ENCODE peak calls at places on chromosomes 5 and 9, in four cellular contexts. O is heart right ventricle; C is CD4-positive, CD25-positive, alpha-beta regulatory T cell; W is IMR-90. K is an unnamed sample.

GRCh38 chr9:128249558-128249913 is 26.3 kb downstream of the GOLGA2 start:
- DNase-seq in O (no peak), W (no peak), C (no peak), K (no peak)

GRCh38 chr5:145944328-145944727 is 8.0 kb downstream of the SH3RF2 start:
- DNase-seq in C (no peak), O (no peak), W (no peak), K (no peak)

GRCh38 chr9:79014929-79015699 is 556.7 kb upstream of the TLE4 start:
- DNase-seq in W (no peak), C (no peak), O (no peak), K (no peak)

GRCh38 chr5:83925321-83925877 is 204.7 kb upstream of the HAPLN1 start:
- DNase-seq in C (no peak), O (no peak), W (peak), K (no peak)

GRCh38 chr5:62152394-62153123 is 153.4 kb upstream of the KIF2A start:
- DNase-seq in C (no peak), W (no peak), O (no peak), K (no peak)

GRCh38 chr5:40410231-40410861 is 269.4 kb upstream of the PTGER4 start:
- DNase-seq in C (peak), W (peak), O (peak), K (no peak)

GRCh38 chr9:16879416-16879815 is 8.9 kb upstream of the BNC2 start:
- DNase-seq in O (no peak), C (no peak), W (peak), K (no peak)

GRCh38 chr5:82821978-82822927 is 254.9 kb downstream of the TMEM167A start:
- DNase-seq in W (no peak), O (no peak), C (no peak), K (no peak)

GRCh38 chr9:131707677-131708612 is 31.9 kb downstream of the RAPGEF1 start:
- DNase-seq in C (peak), W (peak), O (peak), K (peak)

GRCh38 chr9:69549310-69550202 is 122.6 kb downstream of the APBA1 start:
- DNase-seq in W (peak), O (peak), C (peak), K (no peak)

GRCh38 chr5:147407094-147407681 is 102.7 kb downstream of the DPYSL3 start:
- DNase-seq in O (no peak), C (no peak), W (peak), K (no peak)
- H3K27ac ChIP-seq in O (no peak), C (no peak), W (no peak), K (no peak)

DNA sequence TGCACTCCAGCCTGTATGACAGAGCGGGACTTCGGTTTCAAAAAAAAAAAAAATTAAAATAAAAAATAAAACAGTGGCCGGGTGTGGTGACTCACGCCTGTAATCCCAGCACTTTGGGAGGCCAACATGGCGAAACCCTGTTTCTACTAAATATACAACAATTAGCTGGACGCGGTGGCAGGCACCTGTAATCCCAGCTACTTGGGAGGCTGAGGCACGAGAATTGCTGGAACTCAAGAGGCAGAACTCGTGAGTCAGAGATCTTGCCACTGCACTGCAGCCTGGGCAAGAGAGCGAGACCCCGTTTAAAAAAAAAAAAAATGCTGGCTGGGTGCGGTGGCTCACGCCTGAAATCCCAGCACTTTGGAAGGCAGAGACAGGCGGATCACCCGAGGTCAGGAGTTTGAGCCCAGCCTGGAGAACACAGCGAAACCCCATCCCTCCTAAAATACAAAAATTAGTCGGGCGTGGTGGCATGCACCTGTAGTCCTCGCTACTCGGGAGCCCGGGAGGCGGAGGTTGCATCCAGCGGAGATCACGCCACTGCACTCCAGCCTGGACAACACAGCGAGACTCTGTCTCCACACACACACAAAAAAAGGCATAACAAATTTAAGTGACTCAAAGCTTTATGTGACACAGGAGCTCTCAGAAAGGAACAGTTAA is 1.5 kb upstream of the NPM1 start:
- DNase-seq in W (no peak), C (no peak), O (no peak), K (no peak)
- H3K27ac ChIP-seq in W (no peak), C (no peak), O (no peak), K (no peak)

GRCh38 chr9:95305770-95306492 is 11.6 kb downstream of the FANCC start:
- DNase-seq in C (no peak), W (peak), O (no peak), K (no peak)
- H3K27ac ChIP-seq in C (no peak), W (peak), O (no peak), K (no peak)

GRCh38 chr5:143889986-143890385 is 78.0 kb downstream of the HMHB1 start:
- DNase-seq in C (no peak), O (no peak), W (peak), K (no peak)

GRCh38 chr5:143887901-143888648 is 76.1 kb downstream of the HMHB1 start:
- DNase-seq in C (no peak), W (peak), O (no peak), K (no peak)

GRCh38 chr5:143888912-143889311 is 77.0 kb downstream of the HMHB1 start:
- DNase-seq in C (no peak), W (no peak), O (no peak), K (no peak)

GRCh38 chr5:143886621-143887301 is 74.8 kb downstream of the HMHB1 start:
- DNase-seq in C (no peak), W (no peak), O (no peak), K (no peak)

DNA sequence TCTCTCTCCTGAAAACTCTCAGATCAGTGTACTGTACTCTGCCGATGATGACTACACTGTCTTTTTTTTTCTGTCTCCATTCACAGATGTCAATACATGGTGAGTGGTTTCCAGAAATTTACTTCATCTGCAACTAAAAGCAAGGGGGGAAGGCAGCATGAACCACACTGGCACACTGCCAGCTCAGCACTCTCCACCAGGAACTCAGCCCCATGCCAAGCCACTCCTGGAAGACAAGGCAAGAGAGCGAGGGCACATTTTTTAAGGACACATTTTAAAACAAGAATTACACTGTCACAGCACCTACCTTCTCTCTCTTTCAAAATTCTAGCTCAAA is 75.3 kb downstream of the HMHB1 start:
- DNase-seq in O (peak), W (peak), C (no peak), K (peak)
- H3K27ac ChIP-seq in O (peak), W (no peak), C (no peak), K (no peak)

GRCh38 chr9:4258321-4259093 is 41.4 kb downstream of the GLIS3 start:
- DNase-seq in O (no peak), W (peak), C (no peak), K (no peak)
- H3K27ac ChIP-seq in O (no peak), W (peak), C (no peak), K (no peak)